ENCODE peak calls at places on chromosomes 6 and 20, in nine cellular contexts. E is hepatocyte, J is A549, U is IMR-90, H is Karpas-422, P is mesendoderm, S is GM23338, Y is neuronal stem cell, C is GM12878. B is an unnamed sample.

GRCh38 chr6:82330171-82330804 is 33.3 kb upstream of the TPBG start:
- DNase-seq in Y (no peak), E (no peak), J (no peak), P (peak; percentile 33), C (no peak), S (no peak), H (no peak), U (no peak), B (no peak)

GRCh38 chr6:70436320-70436719 is 23.0 kb downstream of the FAM135A start:
- DNase-seq in S (no peak), P (no peak), H (no peak), U (no peak), J (no peak), C (no peak), E (no peak), Y (no peak), B (no peak)

GRCh38 chr6:14450133-14451040 is 332.8 kb downstream of the CD83 start:
- DNase-seq in P (no peak), C (no peak), H (no peak), Y (no peak), E (no peak), U (peak; percentile 21), J (no peak), S (no peak), B (no peak)

GRCh38 chr6:40358473-40359460 is 228.4 kb downstream of the LRFN2 start:
- DNase-seq in S (peak; percentile 45), Y (no peak), C (no peak), H (no peak), U (no peak), E (no peak), J (no peak), P (peak; percentile 74), B (no peak)

GRCh38 chr6:29651413-29652197 is 5.3 kb upstream of the MOG start:
- DNase-seq in P (peak; percentile 46), H (peak; percentile 73), E (peak; percentile 52), S (peak; percentile 70), C (no peak), Y (no peak), U (peak; percentile 37), J (peak; percentile 40), B (no peak)

GRCh38 chr6:22825210-22825609 is 255.8 kb downstream of the HDGFL1 start:
- DNase-seq in H (no peak), P (no peak), C (no peak), E (no peak), S (no peak), U (no peak), J (no peak), Y (no peak), B (no peak)

GRCh38 chr6:138800377-138801150 is 4.7 kb downstream of the ECT2L start:
- DNase-seq in P (peak; percentile 88), J (no peak), S (peak; percentile 77), E (no peak), Y (no peak), U (no peak), C (no peak), H (no peak), B (no peak)

GRCh38 chr20:41786158-41786557 is 168.0 kb upstream of the CHD6 start:
- DNase-seq in S (no peak), U (peak; percentile 56), H (no peak), J (no peak), E (no peak), Y (no peak), P (no peak), C (no peak), B (peak; percentile 49)

GRCh38 chr20:61548069-61548468 is 296.0 kb downstream of the CDH4 start:
- DNase-seq in P (no peak), U (no peak), C (no peak), Y (no peak), S (no peak), H (no peak), E (no peak), J (no peak), B (no peak)

GRCh38 chr6:161168281-161168891 is 105.5 kb downstream of the AGPAT4 start:
- DNase-seq in C (no peak), E (peak; percentile 61), J (peak; percentile 55), U (peak; percentile 99), Y (peak; percentile 26), H (no peak), P (peak; percentile 95), S (peak; percentile 47), B (peak; percentile 96)

GRCh38 chr6:156942266-156942665 is 165.1 kb downstream of the ARID1B start:
- DNase-seq in Y (no peak), J (peak; percentile 14), C (no peak), S (peak; percentile 49), U (no peak), E (no peak), P (peak; percentile 90), H (no peak), B (no peak)

GRCh38 chr6:34520645-34521462 is 35.3 kb downstream of the SPDEF start:
- DNase-seq in P (no peak), H (no peak), J (no peak), Y (no peak), E (no peak), S (no peak), C (no peak), U (no peak), B (no peak)

GRCh38 chr20:5608448-5609161 is 141.6 kb upstream of the SHLD1 start:
- DNase-seq in S (no peak), J (peak; percentile 52), U (peak; percentile 62), H (no peak), E (no peak), Y (no peak), P (no peak), C (no peak), B (peak; percentile 32)

GRCh38 chr6:168355716-168356522 is 36.3 kb upstream of the DACT2 start:
- DNase-seq in P (peak; percentile 46), U (no peak), J (peak; percentile 52), C (no peak), H (peak; percentile 66), S (peak; percentile 73), Y (peak; percentile 29), E (peak; percentile 88), B (no peak)

GRCh38 chr6:71412559-71412958 is 123.9 kb downstream of the OGFRL1 start:
- DNase-seq in Y (no peak), P (peak; percentile 17), H (no peak), U (peak; percentile 51), S (no peak), E (no peak), C (no peak), J (no peak), B (no peak)

GRCh38 chr6:138109042-138109997 is 2.1 kb upstream of the PERP start:
- DNase-seq in J (peak; percentile 69), Y (peak; percentile 63), C (peak; percentile 21), S (peak; percentile 65), P (peak; percentile 55), H (peak; percentile 88), U (peak; percentile 70), E (peak; percentile 81), B (peak; percentile 76)

GRCh38 chr6:159461266-159461665 is 231.8 kb downstream of the SOD2 start:
- DNase-seq in Y (no peak), U (no peak), S (no peak), P (peak; percentile 49), J (no peak), H (no peak), E (no peak), C (no peak), B (peak; percentile 6)

DNA sequence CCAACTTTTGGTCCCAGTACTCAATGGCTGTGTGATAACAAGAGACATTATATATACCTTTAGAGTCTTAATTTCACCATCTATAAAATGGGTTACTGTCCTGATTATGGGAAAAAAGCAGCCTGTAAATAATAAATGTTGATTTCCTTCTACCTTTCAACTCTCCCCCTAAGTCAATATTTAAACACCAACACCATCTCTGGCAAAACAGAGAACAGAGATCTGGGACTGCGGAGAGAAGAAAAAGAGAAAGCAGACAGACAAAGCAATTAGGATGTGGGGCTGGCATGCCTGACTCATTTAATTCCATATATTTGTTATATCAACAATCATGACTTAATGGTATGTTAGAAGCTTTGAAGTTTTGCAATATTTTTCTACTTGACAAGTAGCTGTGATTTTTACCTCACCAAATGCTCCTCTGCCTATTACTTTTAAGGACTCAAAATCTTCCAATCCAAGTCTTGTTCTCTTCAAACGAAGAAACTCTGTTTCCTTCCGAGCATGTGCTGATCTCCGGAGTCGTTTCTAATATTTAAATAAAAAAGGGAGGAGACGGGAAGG is 23.3 kb downstream of the STK38 start:
- DNase-seq in Y (no peak), S (no peak), H (no peak), J (no peak), E (no peak), U (no peak), P (no peak), C (no peak), B (no peak)
- H3K4me2 ChIP-seq in Y (no peak overlapping the region), S (no peak overlapping the region), H (no peak overlapping the region), J (no peak overlapping the region), E (no peak overlapping the region), U (no peak overlapping the region), P (no peak overlapping the region), C (no peak overlapping the region), B (no peak overlapping the region)

GRCh38 chr20:49888341-49889244 is 26.7 kb downstream of the SPATA2 start:
- DNase-seq in Y (peak; percentile 81), E (peak; percentile 72), P (peak; percentile 89), H (peak; percentile 93), U (peak; percentile 56), J (peak; percentile 66), S (peak; percentile 90), C (peak; percentile 9), B (peak; percentile 19)

GRCh38 chr20:49887251-49887827 is 28.0 kb downstream of the SPATA2 start:
- DNase-seq in C (no peak), J (no peak), U (peak; percentile 38), E (no peak), Y (no peak), H (no peak), P (no peak), S (no peak), B (no peak)

GRCh38 chr20:49889245-49889942 is 25.9 kb downstream of the SPATA2 start:
- DNase-seq in Y (no peak), P (no peak), U (no peak), S (no peak), C (no peak), J (no peak), E (no peak), H (no peak), B (no peak)

GRCh38 chr20:49886571-49887203 is 28.6 kb downstream of the SPATA2 start:
- DNase-seq in H (no peak), S (no peak), U (no peak), Y (no peak), E (no peak), P (no peak), J (no peak), C (no peak), B (no peak)

GRCh38 chr20:49887828-49888340 is 27.4 kb downstream of the SPATA2 start:
- DNase-seq in Y (no peak), U (no peak), S (no peak), P (no peak), E (no peak), J (no peak), H (no peak), C (no peak), B (no peak)
- H3K4me2 ChIP-seq in Y (no peak overlapping the region), U (no peak overlapping the region), S (no peak overlapping the region), P (no peak overlapping the region), E (no peak overlapping the region), J (no peak overlapping the region), H (no peak overlapping the region), C (no peak overlapping the region), B (no peak overlapping the region)

GRCh38 chr20:32158943-32159660 is 48.4 kb downstream of the PLAGL2 start:
- DNase-seq in Y (no peak), C (no peak), E (no peak), J (no peak), H (no peak), S (no peak), U (no peak), P (no peak), B (peak; percentile 33)
- H3K4me2 ChIP-seq in Y (no peak overlapping the region), C (no peak overlapping the region), E (no peak overlapping the region), J (no peak overlapping the region), H (no peak overlapping the region), S (no peak overlapping the region), U (no peak overlapping the region), P (no peak overlapping the region), B (no peak overlapping the region)

GRCh38 chr6:52929321-52930164 is 20.0 kb upstream of the GSTA3 start:
- DNase-seq in H (no peak), U (peak; percentile 93), C (no peak), E (peak; percentile 59), Y (no peak), S (no peak), P (no peak), J (peak; percentile 76), B (peak; percentile 86)
- H3K4me2 ChIP-seq in H (no peak overlapping the region), U (peak overlapping the region; percentile 33), C (no peak overlapping the region), E (no peak overlapping the region), Y (no peak overlapping the region), S (no peak overlapping the region), P (no peak overlapping the region), J (peak overlapping the region; percentile 62), B (peak overlapping the region; percentile 53)

B was measured in mammary epithelial cell.